ENCODE peak calls at places on chromosome 16, in seven cellular contexts. One of them, this sample, is unnamed.

GRCh38 chr16:14284371-14284770 is 213.3 kb downstream of the MRTFB start:
- ATAC-seq in activated naive CD8-positive, alpha-beta T cell treated with anti-CD3 and anti-CD28 coated beads, Interleukin-2, amount 10 ng/mL, durations not matched to agents 7 days and 5 days: no peak
- ATAC-seq in upper lobe of left lung: no peak
- ATAC-seq in heart right ventricle: no peak
- ATAC-seq in RWPE2: no peak
- ATAC-seq in aorta: no peak
- ATAC-seq in effector memory CD8-positive, alpha-beta T cell: no peak
- ATAC-seq in this sample: no peak

GRCh38 chr16:17368951-17369350 is 101.8 kb downstream of the XYLT1 start:
- ATAC-seq in effector memory CD8-positive, alpha-beta T cell: peak; percentile 33
- ATAC-seq in activated naive CD8-positive, alpha-beta T cell treated with anti-CD3 and anti-CD28 coated beads, Interleukin-2, amount 10 ng/mL, durations not matched to agents 7 days and 5 days: peak; percentile 10
- ATAC-seq in aorta: no peak
- ATAC-seq in RWPE2: no peak
- ATAC-seq in heart right ventricle: no peak
- ATAC-seq in upper lobe of left lung: no peak
- ATAC-seq in this sample: no peak

GRCh38 chr16:11251525-11252481 is 4.2 kb downstream of the SOCS1 start:
- ATAC-seq in RWPE2: no peak
- ATAC-seq in activated naive CD8-positive, alpha-beta T cell treated with anti-CD3 and anti-CD28 coated beads, Interleukin-2, amount 10 ng/mL, durations not matched to agents 7 days and 5 days: peak; percentile 3
- ATAC-seq in aorta: no peak
- ATAC-seq in upper lobe of left lung: no peak
- ATAC-seq in effector memory CD8-positive, alpha-beta T cell: peak; percentile 26
- ATAC-seq in heart right ventricle: no peak
- ATAC-seq in this sample: no peak

GRCh38 chr16:10921536-10922327 is 20.5 kb downstream of the DEXI start:
- ATAC-seq in RWPE2: no peak
- ATAC-seq in activated naive CD8-positive, alpha-beta T cell treated with anti-CD3 and anti-CD28 coated beads, Interleukin-2, amount 10 ng/mL, durations not matched to agents 7 days and 5 days: no peak
- ATAC-seq in effector memory CD8-positive, alpha-beta T cell: no peak
- ATAC-seq in heart right ventricle: peak; percentile 66
- ATAC-seq in upper lobe of left lung: no peak
- ATAC-seq in aorta: no peak
- ATAC-seq in this sample: peak; percentile 17

GRCh38 chr16:657487-657886 is 8.3 kb downstream of the WDR90 start:
- ATAC-seq in aorta: no peak
- ATAC-seq in heart right ventricle: no peak
- ATAC-seq in upper lobe of left lung: no peak
- ATAC-seq in RWPE2: no peak
- ATAC-seq in activated naive CD8-positive, alpha-beta T cell treated with anti-CD3 and anti-CD28 coated beads, Interleukin-2, amount 10 ng/mL, durations not matched to agents 7 days and 5 days: no peak
- ATAC-seq in effector memory CD8-positive, alpha-beta T cell: no peak
- ATAC-seq in this sample: no peak

GRCh38 chr16:10876799-10877341 is at the start of gene CIITA:
- ATAC-seq in aorta: peak; percentile 45
- ATAC-seq in RWPE2: peak; percentile 93
- ATAC-seq in activated naive CD8-positive, alpha-beta T cell treated with anti-CD3 and anti-CD28 coated beads, Interleukin-2, amount 10 ng/mL, durations not matched to agents 7 days and 5 days: peak; percentile 64
- ATAC-seq in heart right ventricle: peak; percentile 59
- ATAC-seq in effector memory CD8-positive, alpha-beta T cell: peak; percentile 82
- ATAC-seq in upper lobe of left lung: peak; percentile 56
- ATAC-seq in this sample: peak; percentile 54

GRCh38 chr16:30603945-30604315 is 6.3 kb downstream of the ZNF689 start:
- ATAC-seq in aorta: no peak
- ATAC-seq in activated naive CD8-positive, alpha-beta T cell treated with anti-CD3 and anti-CD28 coated beads, Interleukin-2, amount 10 ng/mL, durations not matched to agents 7 days and 5 days: no peak
- ATAC-seq in heart right ventricle: peak; percentile 67
- ATAC-seq in upper lobe of left lung: no peak
- ATAC-seq in RWPE2: no peak
- ATAC-seq in effector memory CD8-positive, alpha-beta T cell: no peak
- ATAC-seq in this sample: no peak

GRCh38 chr16:85330694-85331188 is 218.5 kb upstream of the CIBAR2 start:
- ATAC-seq in RWPE2: peak; percentile 75
- ATAC-seq in effector memory CD8-positive, alpha-beta T cell: no peak
- ATAC-seq in upper lobe of left lung: no peak
- ATAC-seq in aorta: no peak
- ATAC-seq in activated naive CD8-positive, alpha-beta T cell treated with anti-CD3 and anti-CD28 coated beads, Interleukin-2, amount 10 ng/mL, durations not matched to agents 7 days and 5 days: peak; percentile 53
- ATAC-seq in heart right ventricle: peak; percentile 29
- ATAC-seq in this sample: peak; percentile 69

GRCh38 chr16:28975158-28975603 is 603 bp downstream of the SPNS1 start:
- ATAC-seq in RWPE2: peak; percentile 13
- ATAC-seq in upper lobe of left lung: peak; percentile 16
- ATAC-seq in heart right ventricle: no peak
- ATAC-seq in effector memory CD8-positive, alpha-beta T cell: no peak
- ATAC-seq in aorta: peak; percentile 2
- ATAC-seq in activated naive CD8-positive, alpha-beta T cell treated with anti-CD3 and anti-CD28 coated beads, Interleukin-2, amount 10 ng/mL, durations not matched to agents 7 days and 5 days: peak; percentile 13
- ATAC-seq in this sample: no peak

GRCh38 chr16:79768594-79768993 is 168.1 kb upstream of the MAF start:
- ATAC-seq in effector memory CD8-positive, alpha-beta T cell: no peak
- ATAC-seq in aorta: peak; percentile 31
- ATAC-seq in RWPE2: peak; percentile 5
- ATAC-seq in upper lobe of left lung: no peak
- ATAC-seq in activated naive CD8-positive, alpha-beta T cell treated with anti-CD3 and anti-CD28 coated beads, Interleukin-2, amount 10 ng/mL, durations not matched to agents 7 days and 5 days: no peak
- ATAC-seq in heart right ventricle: no peak
- ATAC-seq in this sample: no peak

GRCh38 chr16:57372372-57373116 is at the start of gene CX3CL1:
- ATAC-seq in aorta: peak; percentile 93
- ATAC-seq in RWPE2: no peak
- ATAC-seq in effector memory CD8-positive, alpha-beta T cell: no peak
- ATAC-seq in activated naive CD8-positive, alpha-beta T cell treated with anti-CD3 and anti-CD28 coated beads, Interleukin-2, amount 10 ng/mL, durations not matched to agents 7 days and 5 days: no peak
- ATAC-seq in heart right ventricle: peak; percentile 91
- ATAC-seq in upper lobe of left lung: peak; percentile 76
- ATAC-seq in this sample: peak; percentile 91

GRCh38 chr16:70746040-70746707 is 54.8 kb downstream of the VAC14 start:
- ATAC-seq in aorta: peak; percentile 73
- ATAC-seq in activated naive CD8-positive, alpha-beta T cell treated with anti-CD3 and anti-CD28 coated beads, Interleukin-2, amount 10 ng/mL, durations not matched to agents 7 days and 5 days: peak; percentile 8
- ATAC-seq in RWPE2: peak; percentile 44
- ATAC-seq in upper lobe of left lung: peak; percentile 46
- ATAC-seq in heart right ventricle: peak; percentile 28
- ATAC-seq in effector memory CD8-positive, alpha-beta T cell: no peak
- ATAC-seq in this sample: peak; percentile 61

GRCh38 chr16:87657621-87658192 is 55.4 kb downstream of the JPH3 start:
- ATAC-seq in heart right ventricle: no peak
- ATAC-seq in effector memory CD8-positive, alpha-beta T cell: no peak
- ATAC-seq in upper lobe of left lung: no peak
- ATAC-seq in aorta: no peak
- ATAC-seq in activated naive CD8-positive, alpha-beta T cell treated with anti-CD3 and anti-CD28 coated beads, Interleukin-2, amount 10 ng/mL, durations not matched to agents 7 days and 5 days: no peak
- ATAC-seq in RWPE2: peak; percentile 64
- ATAC-seq in this sample: no peak

GRCh38 chr16:85734311-85735017 is 16.4 kb downstream of the C16orf74 start:
- ATAC-seq in RWPE2: no peak
- ATAC-seq in activated naive CD8-positive, alpha-beta T cell treated with anti-CD3 and anti-CD28 coated beads, Interleukin-2, amount 10 ng/mL, durations not matched to agents 7 days and 5 days: no peak
- ATAC-seq in aorta: no peak
- ATAC-seq in upper lobe of left lung: no peak
- ATAC-seq in effector memory CD8-positive, alpha-beta T cell: no peak
- ATAC-seq in heart right ventricle: no peak
- ATAC-seq in this sample: no peak

GRCh38 chr16:58205276-58206036 is 7.5 kb upstream of the CSNK2A2 start:
- ATAC-seq in effector memory CD8-positive, alpha-beta T cell: no peak
- ATAC-seq in heart right ventricle: no peak
- ATAC-seq in upper lobe of left lung: no peak
- ATAC-seq in activated naive CD8-positive, alpha-beta T cell treated with anti-CD3 and anti-CD28 coated beads, Interleukin-2, amount 10 ng/mL, durations not matched to agents 7 days and 5 days: no peak
- ATAC-seq in aorta: no peak
- ATAC-seq in RWPE2: no peak
- ATAC-seq in this sample: no peak

GRCh38 chr16:13113786-13114185 is 212.4 kb downstream of the SHISA9 start:
- ATAC-seq in upper lobe of left lung: no peak
- ATAC-seq in heart right ventricle: no peak
- ATAC-seq in effector memory CD8-positive, alpha-beta T cell: no peak
- ATAC-seq in activated naive CD8-positive, alpha-beta T cell treated with anti-CD3 and anti-CD28 coated beads, Interleukin-2, amount 10 ng/mL, durations not matched to agents 7 days and 5 days: no peak
- ATAC-seq in aorta: no peak
- ATAC-seq in RWPE2: no peak
- ATAC-seq in this sample: no peak

GRCh38 chr16:69111216-69111615 is 5.8 kb downstream of the HAS3 start:
- ATAC-seq in upper lobe of left lung: no peak
- ATAC-seq in heart right ventricle: no peak
- ATAC-seq in RWPE2: no peak
- ATAC-seq in activated naive CD8-positive, alpha-beta T cell treated with anti-CD3 and anti-CD28 coated beads, Interleukin-2, amount 10 ng/mL, durations not matched to agents 7 days and 5 days: no peak
- ATAC-seq in effector memory CD8-positive, alpha-beta T cell: no peak
- ATAC-seq in aorta: no peak
- ATAC-seq in this sample: no peak

GRCh38 chr16:84214451-84215066 is 23.6 kb downstream of the ADAD2 start:
- ATAC-seq in heart right ventricle: peak; percentile 45
- ATAC-seq in aorta: no peak
- ATAC-seq in effector memory CD8-positive, alpha-beta T cell: no peak
- ATAC-seq in RWPE2: no peak
- ATAC-seq in activated naive CD8-positive, alpha-beta T cell treated with anti-CD3 and anti-CD28 coated beads, Interleukin-2, amount 10 ng/mL, durations not matched to agents 7 days and 5 days: no peak
- ATAC-seq in upper lobe of left lung: no peak
- ATAC-seq in this sample: no peak

GRCh38 chr16:86664518-86665318 is 86.4 kb downstream of the FOXL1 start:
- ATAC-seq in heart right ventricle: no peak
- ATAC-seq in activated naive CD8-positive, alpha-beta T cell treated with anti-CD3 and anti-CD28 coated beads, Interleukin-2, amount 10 ng/mL, durations not matched to agents 7 days and 5 days: peak; percentile 77
- ATAC-seq in effector memory CD8-positive, alpha-beta T cell: peak; percentile 85
- ATAC-seq in RWPE2: peak; percentile 81
- ATAC-seq in aorta: peak; percentile 27
- ATAC-seq in upper lobe of left lung: no peak
- ATAC-seq in this sample: no peak